ENCODE peak calls at places on chromosome 22, in four cellular contexts. L is left ventricle myocardium inferior, B is astrocyte of the spinal cord, D is RWPE1. E is an unnamed sample.

GRCh38 chr22:36729321-36729720 is 25.8 kb upstream of the CACNG2 start:
- DNase-seq in B (no peak), L (no peak), D (no peak), E (no peak)

GRCh38 chr22:37244114-37244921 is at the start of gene RAC2:
- DNase-seq in D (peak; percentile 63), B (peak; percentile 55), L (peak; percentile 74), E (no peak)

GRCh38 chr22:29700206-29700948 is 19.4 kb upstream of the CABP7 start:
- DNase-seq in D (no peak), B (no peak), L (no peak), E (no peak)

GRCh38 chr22:49790912-49791311 is 36.8 kb downstream of the BRD1 start:
- DNase-seq in D (no peak), L (no peak), B (no peak), E (no peak)

GRCh38 chr22:20859615-20860014 is 808 bp downstream of the SNAP29 start:
- DNase-seq in L (no peak), B (no peak), D (no peak), E (no peak)

GRCh38 chr22:36387914-36388864 is at the start of gene MYH9:
- DNase-seq in D (peak; percentile 97), B (peak; percentile 100), L (peak; percentile 100), E (peak; percentile 99)

GRCh38 chr22:46463435-46464227 is 73.8 kb downstream of the CELSR1 start:
- DNase-seq in D (no peak), L (no peak), B (no peak), E (no peak)

GRCh38 chr22:35649026-35649553 is 844 bp downstream of the APOL6 start:
- DNase-seq in D (no peak), L (no peak), B (no peak), E (no peak)

GRCh38 chr22:27387561-27387960 is 414.0 kb downstream of the MN1 start:
- DNase-seq in L (no peak), D (no peak), B (no peak), E (no peak)

GRCh38 chr22:37007666-37008065 is 11.6 kb downstream of the TST start:
- DNase-seq in D (no peak), B (no peak), L (no peak), E (no peak)

GRCh38 chr22:19761022-19761499 is 483 bp downstream of the TBX1 start:
- DNase-seq in B (no peak), L (no peak), D (no peak), E (no peak)

GRCh38 chr22:36374603-36375024 is 13.2 kb downstream of the MYH9 start:
- DNase-seq in L (no peak), D (peak; percentile 81), B (peak; percentile 53), E (no peak)

GRCh38 chr22:38317995-38318715 is 922 bp upstream of the CSNK1E start:
- DNase-seq in B (peak; percentile 94), L (peak; percentile 63), D (peak; percentile 90), E (peak; percentile 21)

GRCh38 chr22:37804886-37805857 is 2.6 kb upstream of the GCAT start:
- DNase-seq in B (peak; percentile 85), D (peak; percentile 69), L (peak; percentile 92), E (peak; percentile 82)

GRCh38 chr22:30411780-30412179 is 13.8 kb upstream of the MTFP1 start:
- DNase-seq in D (peak; percentile 30), B (no peak), L (no peak), E (no peak)

GRCh38 chr22:35446365-35446764 is 46.4 kb downstream of the MCM5 start:
- DNase-seq in B (peak; percentile 84), D (peak; percentile 70), L (no peak), E (no peak)

GRCh38 chr22:47175761-47176359 is 413.4 kb downstream of the TBC1D22A start:
- DNase-seq in D (no peak), B (no peak), L (no peak), E (no peak)

GRCh38 chr22:23583153-23583552 is 3.1 kb upstream of the IGLL1 start:
- DNase-seq in B (no peak), D (no peak), L (no peak), E (no peak)

GRCh38 chr22:49934144-49934890 is 15.9 kb downstream of the CRELD2 start:
- DNase-seq in B (peak; percentile 29), L (peak; percentile 76), D (no peak), E (no peak)

GRCh38 chr22:44733426-44734106 is 18.8 kb upstream of the ARHGAP8 start:
- DNase-seq in L (no peak), B (no peak), D (no peak), E (no peak)

GRCh38 chr22:17918840-17919239 is 105.5 kb downstream of the MICAL3 start:
- DNase-seq in B (peak; percentile 29), D (no peak), L (no peak), E (no peak)

GRCh38 chr22:40240671-40241070 is 62.9 kb downstream of the TNRC6B start:
- DNase-seq in D (no peak), L (no peak), B (no peak), E (no peak)

GRCh38 chr22:46754110-46754799 is 8.2 kb upstream of the TBC1D22A start:
- DNase-seq in D (peak; percentile 91), L (peak; percentile 94), B (peak; percentile 98), E (no peak)

GRCh38 chr22:40533712-40534378 is 102.7 kb downstream of the MRTFA start:
- DNase-seq in L (no peak), D (peak; percentile 42), B (peak; percentile 79), E (no peak)

GRCh38 chr22:22825213-22825593 is 62.4 kb upstream of the IGLL5 start:
- DNase-seq in B (no peak), D (no peak), L (no peak), E (no peak)

GRCh38 chr22:43884600-43885318 is 7.1 kb downstream of the PNPLA5 start:
- DNase-seq in L (peak; percentile 59), D (peak; percentile 44), B (peak; percentile 22), E (peak; percentile 75)

E was measured in neural crest cell.